ENCODE peak calls at places on chromosomes 2 and 18, in ten cellular contexts. T is SHP77; H is frontal cortex; Y is heart left ventricle; M is lower lobe of right lung; R is Right ventricle myocardium superior; N is AG04450; G is Daoy; V is stimulated activated CD4-positive, alpha-beta T cell treated with anti-CD3 and anti-CD28 coated beads, TNF-alpha, amount 100 ng/mL, for 24 hours; U is nephron progenitor cell. K is an unnamed sample.

GRCh38 chr2:220335591-220335915 is 708.1 kb downstream of the SLC4A3 start:
- DNase-seq in V (no peak), H (no peak), G (peak), U (no peak), R (no peak), Y (no peak), N (no peak), T (no peak), M (no peak), K (peak)

GRCh38 chr2:239157766-239158165 is 243.1 kb downstream of the HDAC4 start:
- DNase-seq in Y (no peak), V (no peak), T (no peak), G (peak), N (no peak), H (no peak), R (no peak), U (peak), M (peak), K (no peak)

GRCh38 chr2:128321784-128322650 is 3.3 kb upstream of the HS6ST1 start:
- DNase-seq in N (no peak), T (peak), U (peak), R (peak), G (peak), Y (peak), V (peak), M (peak), H (peak), K (peak)

GRCh38 chr18:53457068-53457467 is 767.4 kb downstream of the MBD2 start:
- DNase-seq in M (no peak), N (no peak), T (no peak), V (no peak), H (no peak), U (no peak), Y (no peak), R (no peak), G (no peak), K (no peak)

GRCh38 chr2:170892391-170892951 is 36.6 kb upstream of the GORASP2 start:
- DNase-seq in N (no peak), R (no peak), Y (no peak), U (no peak), M (no peak), V (no peak), T (no peak), G (no peak), H (no peak), K (no peak)

GRCh38 chr2:201406077-201406662 is 45.1 kb downstream of the TRAK2 start:
- DNase-seq in V (no peak), Y (no peak), U (no peak), N (peak), R (no peak), T (no peak), H (no peak), G (no peak), M (no peak), K (peak)

GRCh38 chr2:72579595-72580180 is 246.1 kb downstream of the EXOC6B start:
- DNase-seq in V (no peak), H (no peak), M (no peak), T (peak), Y (no peak), R (no peak), U (no peak), G (peak), N (peak), K (peak)

GRCh38 chr18:13273800-13274199 is 55.2 kb downstream of the LDLRAD4 start:
- DNase-seq in M (no peak), T (no peak), R (no peak), V (no peak), U (no peak), N (no peak), G (no peak), H (no peak), Y (no peak), K (no peak)

GRCh38 chr18:10409041-10409440 is 45.4 kb upstream of the APCDD1 start:
- DNase-seq in R (no peak), Y (no peak), N (no peak), G (no peak), H (no peak), V (no peak), U (no peak), T (no peak), M (no peak), K (no peak)

GRCh38 chr18:56709463-56709862 is 58.3 kb downstream of the WDR7 start:
- DNase-seq in R (no peak), V (no peak), Y (no peak), N (peak), T (peak), G (peak), H (no peak), U (no peak), M (no peak), K (peak)

GRCh38 chr18:56492136-56492535 is 146.3 kb downstream of the TXNL1 start:
- DNase-seq in H (no peak), T (no peak), M (no peak), G (no peak), V (no peak), N (no peak), R (no peak), Y (no peak), U (no peak), K (no peak)

GRCh38 chr18:13823707-13824395 is at the start of gene MC5R:
- DNase-seq in N (no peak), V (peak), Y (peak), G (peak), H (peak), U (peak), T (peak), M (peak), R (peak), K (peak)

GRCh38 chr2:10284108-10284870 is 18.4 kb upstream of the HPCAL1 start:
- DNase-seq in G (no peak), T (no peak), M (peak), U (no peak), H (peak), Y (no peak), N (no peak), R (peak), V (no peak), K (peak)

GRCh38 chr2:159613515-159614336 is 2.6 kb downstream of the BAZ2B start:
- DNase-seq in M (no peak), U (no peak), H (no peak), T (no peak), V (no peak), N (no peak), R (no peak), G (no peak), Y (no peak), K (peak)

GRCh38 chr18:54387631-54388030 is 29.9 kb downstream of the C18orf54 start:
- DNase-seq in H (no peak), M (no peak), U (no peak), T (no peak), N (no peak), G (peak), R (no peak), Y (no peak), V (no peak), K (peak)

GRCh38 chr2:217553689-217554088 is 449.1 kb downstream of the TNS1 start:
- DNase-seq in R (no peak), V (no peak), H (no peak), M (no peak), U (no peak), T (no peak), G (no peak), N (no peak), Y (no peak), K (no peak)

GRCh38 chr18:80145191-80145799 is 36.2 kb downstream of the ADNP2 start:
- DNase-seq in V (no peak), G (no peak), Y (no peak), R (no peak), N (no peak), T (no peak), M (no peak), H (no peak), U (no peak), K (no peak)

GRCh38 chr2:71891155-71891554 is 256.5 kb downstream of the CYP26B1 start:
- DNase-seq in Y (no peak), R (no peak), G (no peak), V (no peak), U (no peak), M (no peak), T (no peak), H (no peak), N (no peak), K (no peak)

GRCh38 chr18:68150976-68151375 is 563.9 kb downstream of the TMX3 start:
- DNase-seq in N (no peak), H (no peak), G (no peak), Y (no peak), V (no peak), U (no peak), T (no peak), R (no peak), M (no peak), K (no peak)

GRCh38 chr2:206011795-206012194 is 74.2 kb downstream of the INO80D start:
- DNase-seq in V (no peak), U (no peak), G (peak), N (no peak), T (no peak), M (no peak), R (no peak), Y (no peak), H (no peak), K (no peak)

GRCh38 chr18:3857544-3857943 is 407.6 kb downstream of the TGIF1 start:
- DNase-seq in G (no peak), T (no peak), V (no peak), U (no peak), R (no peak), H (no peak), Y (no peak), N (no peak), M (no peak), K (no peak)

GRCh38 chr2:20196881-20197204 is 28.1 kb downstream of the SDC1 start:
- DNase-seq in N (no peak), R (no peak), M (no peak), Y (no peak), G (no peak), U (peak), V (no peak), H (no peak), T (no peak), K (no peak)

GRCh38 chr18:48072428-48073204 is 142.2 kb upstream of the SMAD2 start:
- DNase-seq in N (no peak), T (no peak), R (no peak), G (no peak), H (no peak), M (no peak), Y (peak), V (no peak), U (no peak), K (no peak)

GRCh38 chr2:215528555-215528954 is 92.7 kb upstream of the FN1 start:
- DNase-seq in N (peak), U (no peak), Y (no peak), M (no peak), H (no peak), V (no peak), G (peak), R (no peak), T (no peak), K (peak)

GRCh38 chr2:81283081-81283480 is 978.5 kb upstream of the LRRTM1 start:
- DNase-seq in H (no peak), V (no peak), U (no peak), N (no peak), Y (no peak), G (no peak), M (no peak), R (no peak), T (no peak), K (no peak)

GRCh38 chr2:3429068-3429610 is 49.6 kb downstream of the TRAPPC12 start:
- DNase-seq in H (no peak), T (no peak), V (no peak), M (no peak), N (no peak), G (no peak), R (no peak), U (no peak), Y (no peak), K (no peak)

GRCh38 chr18:72869786-72870185 is 2.0 kb upstream of the NETO1 start:
- DNase-seq in M (no peak), H (no peak), V (no peak), R (no peak), G (peak), U (peak), T (no peak), Y (no peak), N (no peak), K (no peak)

GRCh38 chr2:132463719-132464118 is 47.1 kb downstream of the GPR39 start:
- DNase-seq in Y (no peak), V (no peak), M (no peak), H (no peak), N (no peak), U (no peak), G (no peak), T (no peak), R (no peak), K (peak)

GRCh38 chr2:241047253-241048010 is 49.0 kb downstream of the SNED1 start:
- DNase-seq in T (no peak), R (no peak), V (no peak), M (no peak), Y (no peak), N (no peak), H (no peak), G (no peak), U (no peak), K (no peak)

GRCh38 chr2:160427629-160428424 is 65.8 kb downstream of the RBMS1 start:
- DNase-seq in G (peak), R (no peak), U (no peak), Y (no peak), H (no peak), T (no peak), V (peak), N (no peak), M (no peak), K (peak)

GRCh38 chr2:28292491-28292890 is 100.2 kb upstream of the FOSL2 start:
- DNase-seq in Y (no peak), V (no peak), N (no peak), U (no peak), G (peak), T (no peak), R (no peak), M (no peak), H (no peak), K (peak)

GRCh38 chr18:24420551-24420950 is 5.9 kb upstream of the IMPACT start:
- DNase-seq in R (no peak), H (no peak), T (no peak), G (no peak), Y (no peak), V (no peak), M (no peak), U (no peak), N (no peak), K (no peak)

K was measured in RPMI7951.